ENCODE peak calls at places on chromosomes 3 and 15, in five cellular contexts. K, L, J, E and V are unnamed samples.

GRCh38 chr3:72597756-72598195 is 250.5 kb downstream of the SHQ1 start:
- DNase-seq in K (no peak), L (peak; percentile 38), J (no peak), E (no peak), V (no peak)

GRCh38 chr3:15331606-15332404 is 581 bp downstream of the SH3BP5 start:
- DNase-seq in K (peak; percentile 23), L (no peak), J (no peak), E (no peak), V (peak; percentile 19)

GRCh38 chr3:52851348-52851747 is 16.5 kb upstream of the MUSTN1 start:
- DNase-seq in K (peak; percentile 64), L (peak; percentile 59), J (no peak), E (peak; percentile 58), V (peak; percentile 62)

GRCh38 chr3:42906085-42906904 is at the start of gene ZNF662:
- DNase-seq in K (peak; percentile 36), L (no peak), J (no peak), E (no peak), V (no peak)

GRCh38 chr15:92672102-92672501 is 16.5 kb upstream of the FAM174B start:
- DNase-seq in K (no peak), L (no peak), J (no peak), E (no peak), V (no peak)

GRCh38 chr3:9298236-9298635 is 48.8 kb upstream of the SRGAP3 start:
- DNase-seq in K (no peak), L (no peak), J (no peak), E (no peak), V (no peak)

GRCh38 chr3:100260081-100260684 is 609 bp upstream of the TBC1D23 start:
- DNase-seq in K (peak; percentile 50), L (peak; percentile 29), J (no peak), E (peak; percentile 35), V (no peak)

GRCh38 chr3:11136871-11137626 is 17.2 kb upstream of the HRH1 start:
- DNase-seq in K (no peak), L (peak; percentile 79), J (no peak), E (peak; percentile 40), V (peak; percentile 95)

GRCh38 chr3:79598594-79598993 is 169.2 kb downstream of the ROBO1 start:
- DNase-seq in K (peak; percentile 14), L (no peak), J (no peak), E (no peak), V (peak; percentile 1)

DNA sequence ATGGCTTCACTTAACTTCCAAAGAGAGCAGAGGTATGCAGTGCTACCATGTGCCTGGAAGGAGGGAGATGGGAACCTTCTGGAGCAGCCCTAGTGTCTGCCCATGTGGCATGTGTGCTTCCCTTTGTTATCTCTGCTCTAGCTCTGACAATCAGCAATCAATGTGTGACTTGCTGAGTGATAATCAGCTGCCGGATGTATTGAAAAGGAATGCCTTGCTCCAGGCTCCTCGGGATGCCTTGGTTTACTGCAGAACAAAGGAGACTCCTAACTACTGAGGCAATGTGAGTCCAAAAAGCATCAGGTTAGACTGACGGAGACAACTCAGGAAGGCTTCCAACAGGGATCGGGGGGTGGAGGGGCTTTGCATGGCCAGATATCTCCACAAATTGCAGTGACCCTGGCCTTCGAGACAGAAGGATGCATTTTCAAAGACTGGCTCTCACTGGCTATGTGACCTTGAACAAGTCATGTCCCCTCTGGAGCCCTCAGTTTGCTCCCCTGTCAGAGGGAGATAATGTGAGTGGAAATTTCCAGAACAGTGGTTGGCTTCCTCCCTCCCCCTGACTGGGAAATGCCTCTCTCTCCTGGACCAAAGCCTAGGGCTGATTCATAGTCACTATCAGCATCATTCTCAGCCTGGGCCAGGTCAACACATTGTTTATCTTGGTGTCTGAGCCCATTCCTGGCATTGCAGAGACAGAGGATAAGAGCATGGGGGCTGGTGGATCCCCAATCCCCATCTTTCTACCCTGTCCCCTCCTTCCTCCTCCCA is 35.8 kb upstream of the CORO2B start:
- DNase-seq in K (no peak), L (no peak), J (no peak), E (peak; percentile 32), V (no peak)
- TF ChIP-seq ESRRA in K (no peak), L (no peak), J (no peak), E (no peak), V (peak; percentile 80)

DNA sequence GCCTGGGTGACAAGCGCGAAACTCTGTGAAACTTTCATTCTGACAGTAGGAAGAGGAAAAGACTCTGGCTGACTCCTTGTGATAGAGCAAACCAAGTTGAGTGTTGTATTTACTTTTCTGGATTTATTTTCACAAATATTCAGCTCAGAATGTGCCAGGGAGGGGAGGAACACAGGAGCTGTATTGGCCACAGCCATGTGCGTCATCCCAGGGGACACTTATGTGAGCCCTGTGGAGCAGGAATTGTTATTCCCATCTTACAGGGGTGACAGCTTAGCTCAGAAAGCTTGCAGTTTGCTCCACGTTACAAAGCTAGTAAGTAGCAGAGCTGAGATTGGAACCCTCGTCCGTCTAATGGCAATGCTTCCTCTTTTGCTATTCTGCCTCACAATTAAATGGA is 151.7 kb upstream of the CTDSPL start:
- DNase-seq in K (no peak), L (no peak), J (no peak), E (no peak), V (no peak)
- TF ChIP-seq ESRRA in K (no peak), L (no peak), J (no peak), E (no peak), V (no peak)

DNA sequence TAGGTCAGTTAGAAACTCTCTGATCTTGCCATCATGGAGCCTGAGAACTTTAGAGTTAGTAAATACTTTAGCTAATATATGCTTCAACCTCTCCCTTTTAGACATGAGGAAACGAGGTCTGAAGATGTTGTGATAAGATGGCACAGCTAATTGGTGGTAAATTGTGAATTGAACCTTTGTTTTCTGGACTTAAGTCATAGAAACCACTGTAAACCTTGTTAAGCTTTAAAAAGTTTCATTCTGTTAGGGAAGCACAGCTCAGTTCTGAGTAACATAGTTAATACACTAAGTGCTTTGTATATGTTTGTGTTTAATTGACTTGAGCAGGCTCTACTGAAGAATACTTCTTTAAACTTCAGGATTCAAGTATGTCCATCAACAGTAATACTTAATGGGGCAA is 108.6 kb downstream of the AKAP13 start:
- DNase-seq in K (no peak), L (no peak), J (no peak), E (no peak), V (no peak)
- TF ChIP-seq ESRRA in K (no peak), L (no peak), J (no peak), E (no peak), V (no peak)

GRCh38 chr3:46027736-46028397 is 584 bp upstream of the XCR1 start:
- DNase-seq in K (no peak), L (no peak), J (no peak), E (no peak), V (no peak)
- TF ChIP-seq ESRRA in K (no peak), L (no peak), J (no peak), E (no peak), V (no peak)

GRCh38 chr3:152381881-152382295 is 113.2 kb downstream of the MBNL1 start:
- DNase-seq in K (no peak), L (no peak), J (no peak), E (peak; percentile 30), V (no peak)

GRCh38 chr3:152380048-152380447 is 111.3 kb downstream of the MBNL1 start:
- DNase-seq in K (no peak), L (no peak), J (no peak), E (no peak), V (no peak)

GRCh38 chr3:152383136-152383606 is 114.4 kb downstream of the MBNL1 start:
- DNase-seq in K (no peak), L (no peak), J (no peak), E (no peak), V (no peak)

GRCh38 chr3:152384412-152384811 is 115.7 kb downstream of the MBNL1 start:
- DNase-seq in K (no peak), L (no peak), J (no peak), E (no peak), V (no peak)

DNA sequence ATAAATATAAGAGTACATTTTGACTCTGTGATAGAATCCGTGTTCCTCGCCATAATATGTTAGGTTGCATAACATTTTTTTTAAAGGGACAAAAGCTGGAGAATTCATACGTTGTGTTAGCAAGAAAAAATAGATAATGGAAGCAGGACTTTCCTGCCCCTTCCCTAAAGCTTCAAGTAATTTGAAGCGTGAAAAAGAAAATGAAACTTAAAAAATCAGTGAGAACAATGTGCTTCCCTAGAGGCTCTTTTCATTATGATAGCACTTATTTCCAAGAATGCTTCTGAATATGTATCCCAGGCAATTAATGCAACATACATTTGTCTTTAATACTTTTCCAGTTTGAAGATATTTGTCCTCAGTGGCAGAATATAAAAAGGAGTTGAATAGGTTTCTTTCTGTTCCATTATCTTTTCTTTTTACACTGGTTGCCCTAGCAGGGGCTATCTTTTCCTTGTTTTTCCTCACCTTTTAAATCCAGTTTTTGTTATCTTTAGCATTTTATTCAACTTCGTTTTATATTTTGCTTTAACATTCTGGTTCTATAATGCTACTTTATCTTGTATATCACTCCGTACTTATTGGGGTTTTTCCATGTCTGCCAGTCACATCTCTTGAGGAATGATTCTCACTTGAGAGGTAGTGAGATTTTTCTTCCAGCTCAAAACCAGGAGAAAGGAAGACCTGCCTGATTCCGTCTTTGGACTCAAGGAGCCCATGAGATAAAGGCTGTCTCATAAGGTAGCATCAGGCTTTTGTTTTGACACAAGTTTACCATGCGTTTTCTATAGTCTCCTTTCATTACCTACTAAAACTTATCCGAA is 113.8 kb downstream of the MBNL1 start:
- DNase-seq in K (no peak), L (no peak), J (no peak), E (no peak), V (no peak)
- TF ChIP-seq ESRRA in K (no peak), L (no peak), J (no peak), E (no peak), V (no peak)

GRCh38 chr3:174409085-174409743 is 449.9 kb upstream of the NAALADL2 start:
- DNase-seq in K (no peak), L (no peak), J (no peak), E (no peak), V (peak; percentile 13)

GRCh38 chr3:174413057-174413912 is 445.8 kb upstream of the NAALADL2 start:
- DNase-seq in K (no peak), L (no peak), J (no peak), E (no peak), V (no peak)

GRCh38 chr3:174403831-174404230 is 455.3 kb upstream of the NAALADL2 start:
- DNase-seq in K (no peak), L (no peak), J (no peak), E (no peak), V (no peak)

GRCh38 chr3:174408310-174408709 is 450.8 kb upstream of the NAALADL2 start:
- DNase-seq in K (no peak), L (no peak), J (no peak), E (no peak), V (peak; percentile 15)
- TF ChIP-seq ESRRA in K (no peak), L (no peak), J (no peak), E (no peak), V (no peak)

DNA sequence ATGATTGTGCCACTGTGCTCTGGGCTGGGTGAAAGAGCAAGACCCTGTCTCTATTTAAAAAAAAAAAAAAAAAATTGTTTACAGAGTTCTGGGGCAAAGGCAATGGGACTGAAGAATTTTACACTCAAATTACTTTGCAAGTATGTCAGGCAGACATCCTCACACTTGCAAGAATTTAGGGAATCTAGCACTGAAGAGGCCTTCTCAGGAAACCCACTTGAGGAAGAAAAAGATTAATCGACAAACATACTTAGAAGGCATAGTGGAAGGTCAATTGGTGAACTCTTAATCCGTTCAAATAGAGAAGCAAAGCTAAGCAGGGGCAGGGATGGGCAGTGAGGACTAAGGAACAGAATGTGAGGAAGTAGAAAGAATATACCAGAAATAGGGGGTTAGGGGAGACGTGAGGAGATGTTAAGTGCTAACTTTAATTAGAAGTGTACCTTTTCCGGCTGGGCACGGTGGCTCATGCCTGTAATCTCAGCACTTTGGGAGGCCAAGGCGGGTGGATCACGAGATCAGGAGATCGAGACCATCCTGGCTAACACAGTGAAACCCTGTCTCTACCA is 15.0 kb downstream of the ST6GAL1 start:
- DNase-seq in K (no peak), L (no peak), J (no peak), E (no peak), V (no peak)
- TF ChIP-seq ESRRA in K (no peak), L (no peak), J (no peak), E (no peak), V (no peak)